ENCODE peak calls at places on chromosome 17, in five cellular contexts. A is right lobe of liver, M is testis, V is heart left ventricle, P is A549. S is an unnamed sample.

GRCh38 chr17:8151641-8152111 is 528 bp downstream of the PER1 start:
- DNase-seq in A (peak), M (peak), V (peak), P (no peak), S (no peak)

GRCh38 chr17:28549274-28550132 is 2.9 kb downstream of the UNC119 start:
- DNase-seq in A (no peak), M (no peak), V (no peak), P (no peak), S (no peak)

GRCh38 chr17:49582789-49583188 is 7.1 kb downstream of the NXPH3 start:
- DNase-seq in A (no peak), M (no peak), V (no peak), P (no peak), S (peak)

GRCh38 chr17:14843086-14843795 is 421.9 kb downstream of the PMP22 start:
- DNase-seq in A (no peak), M (no peak), V (no peak), P (no peak), S (no peak)

GRCh38 chr17:17613708-17614114 is 22.2 kb upstream of the PEMT start:
- DNase-seq in A (no peak), M (peak), V (peak), P (peak), S (peak)

GRCh38 chr17:74435775-74436359 is 4.0 kb downstream of the GPRC5C start:
- DNase-seq in A (peak), M (no peak), V (no peak), P (no peak), S (no peak)

GRCh38 chr17:50101346-50102163 is 6.4 kb downstream of the PDK2 start:
- DNase-seq in A (peak), M (peak), V (peak), P (no peak), S (no peak)

GRCh38 chr17:61285483-61286320 is 113.9 kb upstream of the TBX2 start:
- DNase-seq in A (no peak), M (no peak), V (peak), P (no peak), S (no peak)

GRCh38 chr17:44251062-44251461 is 16.9 kb downstream of the SLC4A1 start:
- DNase-seq in A (no peak), M (no peak), V (no peak), P (no peak), S (no peak)

GRCh38 chr17:66535611-66536010 is 233.2 kb downstream of the PRKCA start:
- DNase-seq in A (no peak), M (no peak), V (no peak), P (no peak), S (no peak)

GRCh38 chr17:69508814-69509213 is 94.3 kb downstream of the MAP2K6 start:
- DNase-seq in A (no peak), M (no peak), V (no peak), P (no peak), S (no peak)

GRCh38 chr17:60155427-60155814 is 5.6 kb downstream of the CA4 start:
- DNase-seq in A (no peak), M (no peak), V (no peak), P (no peak), S (no peak)

GRCh38 chr17:14833201-14833773 is 431.8 kb downstream of the PMP22 start:
- DNase-seq in A (no peak), M (no peak), V (no peak), P (no peak), S (no peak)

GRCh38 chr17:43033947-43034622 is 9.1 kb downstream of the RND2 start:
- DNase-seq in A (no peak), M (no peak), V (no peak), P (no peak), S (no peak)

GRCh38 chr17:5361426-5361825 is 58.0 kb downstream of the NUP88 start:
- DNase-seq in A (no peak), M (no peak), V (no peak), P (no peak), S (no peak)

GRCh38 chr17:2954898-2955445 is 108.4 kb downstream of the OR1D5 start:
- DNase-seq in A (no peak), M (no peak), V (no peak), P (peak), S (peak)

GRCh38 chr17:80315517-80316182 is 55.0 kb downstream of the RNF213 start:
- DNase-seq in A (no peak), M (no peak), V (no peak), P (no peak), S (no peak)

GRCh38 chr17:74192950-74193781 is 10.3 kb upstream of the RPL38 start:
- DNase-seq in A (peak), M (peak), V (peak), P (no peak), S (no peak)

GRCh38 chr17:72976971-72977767 is 115.3 kb downstream of the SLC39A11 start:
- DNase-seq in A (peak), M (peak), V (peak), P (peak), S (peak)

GRCh38 chr17:57938061-57938502 is 17.1 kb downstream of the CUEDC1 start:
- DNase-seq in A (no peak), M (no peak), V (no peak), P (no peak), S (no peak)

GRCh38 chr17:50102164-50102991 is 7.2 kb downstream of the PDK2 start:
- DNase-seq in A (peak), M (peak), V (peak), P (no peak), S (no peak)

GRCh38 chr17:62713096-62713870 is 85.8 kb downstream of the MRC2 start:
- DNase-seq in A (no peak), M (peak), V (no peak), P (no peak), S (no peak)

GRCh38 chr17:54968954-54969400 is 412 bp downstream of the STXBP4 start:
- DNase-seq in A (no peak), M (no peak), V (peak), P (no peak), S (no peak)

GRCh38 chr17:34384271-34384670 is 21.2 kb upstream of the CCL1 start:
- DNase-seq in A (no peak), M (no peak), V (no peak), P (no peak), S (no peak)

GRCh38 chr17:75587718-75588545 is at the start of gene MYO15B:
- DNase-seq in A (peak), M (peak), V (peak), P (no peak), S (no peak)
- TF ChIP-seq POLR2A in A (no peak), M (no peak), V (no peak), P (no peak), S (no peak)

GRCh38 chr17:48570325-48571023 is 7.7 kb downstream of the HOXB4 start:
- DNase-seq in A (no peak), M (no peak), V (no peak), P (no peak), S (no peak)
- TF ChIP-seq POLR2A in A (no peak), M (no peak), V (no peak), P (no peak), S (no peak)

DNA sequence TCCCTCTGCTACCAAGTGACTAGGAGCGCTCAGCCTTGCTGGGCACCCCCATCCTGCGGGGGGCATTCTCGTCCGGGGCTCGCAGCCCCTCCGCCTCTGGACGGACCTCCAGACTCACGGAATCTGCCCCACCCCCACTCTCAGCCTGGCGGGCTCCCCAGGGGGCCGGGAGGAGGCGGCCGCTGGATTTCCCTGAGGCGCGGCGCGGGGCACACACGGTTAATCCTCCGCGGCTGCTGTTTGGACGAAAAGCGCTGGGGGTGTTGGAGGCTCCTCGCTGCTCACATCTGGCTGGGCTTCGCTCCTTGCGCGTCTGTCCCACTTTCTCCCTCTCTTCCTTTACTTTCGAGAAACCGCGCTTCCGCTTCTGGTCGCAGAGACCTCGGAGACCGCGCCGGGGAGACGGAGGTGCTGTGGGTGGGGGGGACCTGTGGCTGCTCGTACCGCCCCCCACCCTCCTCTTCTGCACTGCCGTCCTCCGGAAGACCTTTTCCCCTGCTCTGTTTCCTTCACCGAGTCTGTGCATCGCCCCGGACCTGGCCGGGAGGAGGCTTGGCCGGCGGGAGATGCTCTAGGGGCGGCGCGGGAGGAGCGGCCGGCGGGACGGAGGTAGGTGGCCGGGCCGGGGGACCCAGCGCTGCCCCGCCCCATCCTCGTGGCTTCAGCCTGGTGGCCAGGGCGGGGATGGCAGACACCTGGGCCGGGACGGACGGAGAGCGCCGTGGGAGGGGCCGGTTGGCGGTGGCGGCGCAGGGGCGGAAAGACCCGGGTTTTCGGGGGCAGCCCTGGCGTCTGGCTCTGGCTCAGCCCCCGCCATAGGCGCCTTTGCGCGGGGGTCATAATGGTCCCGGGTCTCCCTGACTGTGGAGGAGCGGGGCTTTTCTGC is at the start of gene C1QTNF1:
- DNase-seq in A (no peak), M (peak), V (peak), P (peak), S (no peak)
- TF ChIP-seq POLR2A in A (peak), M (no peak), V (no peak), P (peak), S (no peak)

GRCh38 chr17:45894022-45894784 is at the start of gene MAPT:
- DNase-seq in A (peak), M (peak), V (peak), P (peak), S (peak)
- TF ChIP-seq POLR2A in A (peak), M (peak), V (peak), P (peak), S (peak)

GRCh38 chr17:602436-602835 is 112.2 kb downstream of the VPS53 start:
- DNase-seq in A (no peak), M (no peak), V (no peak), P (no peak), S (no peak)

GRCh38 chr17:601462-602303 is 113.0 kb downstream of the VPS53 start:
- DNase-seq in A (no peak), M (no peak), V (no peak), P (no peak), S (no peak)

GRCh38 chr17:600576-601301 is 113.9 kb downstream of the VPS53 start:
- DNase-seq in A (no peak), M (no peak), V (no peak), P (no peak), S (no peak)

GRCh38 chr17:596287-596686 is 118.4 kb downstream of the VPS53 start:
- DNase-seq in A (no peak), M (peak), V (no peak), P (peak), S (peak)

DNA sequence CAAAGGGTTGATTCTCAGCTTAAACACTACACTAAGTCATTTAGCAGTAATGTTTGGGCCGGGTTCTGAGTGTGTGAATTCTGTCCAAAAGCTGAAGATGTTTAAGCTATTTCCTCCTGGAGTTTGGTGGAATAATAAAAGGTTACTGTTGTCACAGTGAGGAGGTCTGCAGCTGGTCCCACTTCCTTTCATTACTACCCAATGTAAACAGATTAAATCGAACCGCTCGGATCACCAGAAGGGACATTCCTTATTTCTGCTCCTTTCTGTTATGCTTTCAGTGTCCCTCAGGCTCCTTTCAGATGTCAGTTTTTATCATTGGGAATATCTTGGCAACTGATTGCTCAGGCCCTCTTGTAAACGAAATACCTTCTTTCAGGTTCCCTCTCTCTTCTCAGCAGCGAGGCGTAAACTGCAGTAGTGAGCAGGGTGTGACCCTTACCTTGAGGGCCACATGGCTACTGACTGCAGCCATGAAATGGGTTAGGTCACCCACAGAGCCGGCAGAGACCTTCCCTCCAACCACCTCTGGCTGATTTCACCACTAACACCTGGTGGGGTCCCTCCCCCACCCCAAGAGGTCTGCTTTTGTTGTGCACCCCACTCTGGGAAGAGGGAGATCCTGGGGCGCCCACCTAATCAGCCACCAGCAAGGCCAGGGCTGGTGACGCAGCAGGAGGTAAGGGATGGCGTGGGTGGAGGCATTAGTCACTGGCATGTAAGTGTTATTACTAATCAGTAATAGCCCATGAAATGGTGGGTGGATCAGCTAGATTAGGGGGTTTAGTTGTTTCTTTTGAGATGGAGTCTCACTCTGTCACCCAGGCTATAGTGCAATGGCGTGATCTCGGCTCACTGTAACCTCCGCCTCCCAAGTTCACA is 117.6 kb downstream of the VPS53 start:
- DNase-seq in A (no peak), M (no peak), V (no peak), P (no peak), S (peak)
- TF ChIP-seq POLR2A in A (no peak), M (no peak), V (no peak), P (no peak), S (no peak)

DNA sequence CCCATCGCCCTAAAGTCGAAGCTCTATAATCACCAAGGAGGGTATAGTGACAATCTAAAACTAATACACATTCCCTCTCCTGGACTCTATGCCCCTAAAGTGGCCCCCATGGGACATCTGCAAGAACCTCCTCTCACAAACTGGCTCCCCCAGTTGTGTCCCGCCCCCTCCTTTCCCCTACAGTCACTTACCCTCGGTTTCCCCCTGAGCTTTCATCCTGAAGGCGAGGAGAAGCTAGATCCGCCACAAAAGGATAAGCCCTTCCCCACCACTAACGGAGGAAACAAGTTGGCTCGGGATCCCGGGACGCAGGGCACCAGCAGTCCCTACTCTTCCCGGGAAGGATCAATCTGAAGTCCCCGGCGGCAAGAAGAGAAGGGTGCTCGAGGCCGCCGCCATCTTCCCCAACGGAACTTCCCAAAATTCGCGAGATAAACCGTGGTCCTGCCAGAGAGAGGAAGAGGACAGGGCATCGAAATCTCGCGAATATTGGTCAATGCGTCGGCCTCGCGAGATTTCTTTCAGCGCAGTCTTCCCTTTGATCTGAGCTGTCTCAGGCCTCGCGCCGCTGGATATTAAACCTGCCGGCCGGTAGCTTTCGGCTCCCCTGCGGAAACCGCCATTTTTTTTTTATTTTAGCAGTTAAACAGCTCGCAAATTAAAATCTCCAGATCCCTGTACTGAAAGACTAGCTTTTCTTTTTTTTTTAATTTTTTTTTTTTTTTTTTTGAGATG is at the start of gene MED1:
- DNase-seq in A (peak), M (peak), V (peak), P (peak), S (peak)
- TF ChIP-seq POLR2A in A (peak), M (no peak), V (peak), P (peak), S (peak)

GRCh38 chr17:65519471-65519870 is 42.0 kb downstream of the AXIN2 start:
- DNase-seq in A (no peak), M (no peak), V (no peak), P (no peak), S (no peak)
- TF ChIP-seq POLR2A in A (no peak), M (no peak), V (no peak), P (no peak), S (no peak)

DNA sequence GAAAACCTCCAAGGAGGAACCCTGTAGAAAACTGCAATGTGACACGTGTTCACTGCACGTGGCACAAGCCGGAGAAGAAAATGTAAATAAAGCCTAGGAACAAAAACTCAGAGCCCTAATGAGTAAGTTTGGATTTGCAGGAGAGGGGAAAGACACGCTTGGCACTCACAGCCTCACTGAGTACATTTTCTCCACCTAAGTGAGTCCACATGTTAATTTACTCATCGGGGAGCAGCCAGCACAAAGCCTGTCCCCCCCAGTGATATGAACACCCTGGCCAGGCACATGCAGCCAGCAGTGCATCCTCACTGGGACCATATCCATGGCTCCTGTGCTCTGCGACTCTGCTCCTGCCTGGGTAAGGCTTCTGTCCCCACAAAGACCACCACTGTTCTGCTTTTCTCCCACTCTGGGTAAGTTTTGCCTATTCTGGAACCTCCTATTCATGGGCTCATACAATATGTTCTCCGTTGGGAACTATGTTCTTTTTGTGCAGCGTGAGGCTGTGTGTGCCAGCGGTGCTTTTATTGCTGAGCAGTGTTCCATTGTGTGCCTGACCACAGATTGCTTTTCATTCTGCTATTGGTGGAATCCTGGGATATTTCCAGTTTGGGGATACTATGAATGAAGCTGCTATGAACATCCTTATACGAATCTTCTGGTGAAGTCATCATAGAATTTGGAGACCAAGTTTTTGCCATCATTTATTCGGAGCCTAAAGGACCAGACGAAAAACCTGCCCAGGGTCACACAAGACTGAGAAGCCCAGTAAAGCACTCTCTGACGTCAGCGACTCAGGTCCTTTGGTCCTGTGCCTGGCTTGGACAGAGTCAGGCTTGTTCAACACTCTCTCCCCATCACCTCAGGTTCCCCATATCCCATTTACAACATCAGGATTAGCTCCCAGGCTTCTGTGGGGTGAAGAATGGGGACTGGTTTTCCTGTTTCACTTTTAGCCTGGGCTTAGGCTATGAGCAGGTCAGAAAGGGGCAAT is 53.3 kb downstream of the RNF112 start:
- DNase-seq in A (no peak), M (peak), V (no peak), P (no peak), S (no peak)
- TF ChIP-seq POLR2A in A (no peak), M (no peak), V (no peak), P (no peak), S (no peak)

GRCh38 chr17:40564883-40565744 is at the start of gene CCR7:
- DNase-seq in A (no peak), M (no peak), V (no peak), P (no peak), S (no peak)
- TF ChIP-seq POLR2A in A (no peak), M (no peak), V (no peak), P (no peak), S (no peak)

DNA sequence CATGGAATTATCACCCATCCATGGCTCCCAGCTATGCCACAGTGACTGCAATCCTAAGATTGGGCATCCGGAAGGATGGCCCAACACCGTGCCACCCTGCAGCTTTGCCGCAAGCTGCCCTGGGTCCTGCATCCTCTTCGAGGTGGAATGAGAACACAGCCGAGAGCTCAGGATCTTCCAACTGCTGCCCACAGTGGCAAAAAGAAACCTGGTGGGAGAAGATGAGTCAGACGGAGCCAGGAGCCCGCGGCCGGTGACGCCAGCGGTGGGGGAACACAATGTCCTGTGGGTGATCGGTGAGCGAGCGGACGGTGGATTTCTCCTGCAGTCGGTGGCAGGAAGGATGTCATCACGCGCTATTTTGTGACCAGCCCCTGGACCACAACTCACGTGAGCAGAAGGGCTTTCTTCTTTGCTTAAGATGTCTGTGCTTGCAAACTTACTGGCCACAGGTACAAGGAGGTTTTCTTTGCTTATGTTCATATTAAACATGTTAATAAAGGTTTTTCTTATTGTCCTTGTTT is 20.1 kb downstream of the CD7 start:
- DNase-seq in A (peak), M (peak), V (peak), P (peak), S (peak)
- TF ChIP-seq POLR2A in A (peak), M (no peak), V (no peak), P (no peak), S (no peak)